ENCODE peak calls at places on chromosomes 1 and 21, in seven cellular contexts. U is CD8-positive, alpha-beta T cell; M is CD4-positive, alpha-beta T cell; G is Peyer's patch; Y is cardiac fibroblast; Q is progenitor cell of endocrine pancreas; T is dorsolateral prefrontal cortex. L is an unnamed sample.

GRCh38 chr1:63537940-63538339 is 14.6 kb downstream of the EFCAB7 start:
- DNase-seq in Q (no peak), U (no peak), G (no peak), T (no peak), M (no peak), Y (peak), L (no peak)

GRCh38 chr1:117928881-117929339 is 511 bp downstream of the GDAP2 start:
- DNase-seq in G (peak), M (peak), U (peak), Y (peak), T (peak), Q (peak), L (no peak)

GRCh38 chr1:220113136-220113695 is 19.3 kb downstream of the IARS2 start:
- DNase-seq in U (peak), G (no peak), M (no peak), Y (peak), Q (no peak), T (no peak), L (no peak)

GRCh38 chr1:107682467-107682866 is 282.5 kb downstream of the VAV3 start:
- DNase-seq in M (no peak), Y (no peak), U (no peak), Q (no peak), T (no peak), G (no peak), L (no peak)

GRCh38 chr1:47561523-47562007 is 123.7 kb downstream of the FOXD2 start:
- DNase-seq in Y (no peak), Q (no peak), T (no peak), M (no peak), G (no peak), U (no peak), L (no peak)

GRCh38 chr21:35048183-35048601 is 910 bp downstream of the RUNX1 start:
- DNase-seq in T (no peak), U (peak), Y (no peak), M (no peak), Q (no peak), G (peak), L (no peak)

GRCh38 chr1:236484310-236484971 is 39.3 kb upstream of the LGALS8 start:
- DNase-seq in T (no peak), Q (no peak), Y (no peak), M (no peak), G (no peak), U (no peak), L (no peak)

GRCh38 chr1:6001992-6002576 is 9.9 kb upstream of the NPHP4 start:
- DNase-seq in Y (no peak), M (no peak), Q (no peak), G (no peak), T (peak), U (peak), L (no peak)

GRCh38 chr1:163876546-163876945 is 554.8 kb downstream of the NUF2 start:
- DNase-seq in M (no peak), Y (no peak), U (no peak), G (no peak), T (no peak), Q (no peak), L (no peak)

GRCh38 chr21:34078915-34079314 is 5.5 kb downstream of the MRPS6 start:
- DNase-seq in Y (no peak), T (no peak), M (no peak), G (no peak), U (peak), Q (no peak), L (no peak)

GRCh38 chr21:35138665-35139381 is 89.7 kb upstream of the RUNX1 start:
- DNase-seq in Q (no peak), U (peak), G (peak), Y (peak), M (peak), T (no peak), L (no peak)

GRCh38 chr1:155323729-155324040 is 3.0 kb downstream of the RUSC1 start:
- DNase-seq in Q (peak), G (peak), T (peak), U (peak), M (peak), Y (peak), L (peak)

GRCh38 chr1:226046240-226046639 is 16.3 kb upstream of the H3-3A start:
- DNase-seq in Q (no peak), M (no peak), Y (peak), G (no peak), U (no peak), T (no peak), L (no peak)

GRCh38 chr1:195584870-195585624 is 1023.2 kb downstream of the KCNT2 start:
- DNase-seq in Y (no peak), G (no peak), Q (no peak), M (no peak), T (no peak), U (no peak), L (no peak)

GRCh38 chr1:246782120-246782900 is 58.1 kb downstream of the SCCPDH start:
- DNase-seq in M (no peak), Y (peak), Q (no peak), T (no peak), U (no peak), G (no peak), L (no peak)

GRCh38 chr1:50995651-50996050 is 25.6 kb downstream of the CDKN2C start:
- DNase-seq in U (no peak), G (no peak), Q (no peak), M (no peak), Y (no peak), T (no peak), L (no peak)

GRCh38 chr1:62746086-62746808 is 37.7 kb upstream of the ATG4C start:
- DNase-seq in U (no peak), Q (no peak), T (no peak), M (no peak), G (no peak), Y (peak), L (no peak)

GRCh38 chr1:28104866-28105467 is 16.6 kb upstream of the EYA3 start:
- DNase-seq in M (no peak), G (no peak), Y (peak), U (no peak), T (peak), Q (peak), L (peak)

GRCh38 chr1:156905176-156905575 is 11.7 kb downstream of the PEAR1 start:
- DNase-seq in Q (no peak), U (no peak), T (no peak), Y (no peak), M (no peak), G (no peak), L (no peak)

GRCh38 chr21:31456201-31456600 is 112.1 kb upstream of the TIAM1 start:
- DNase-seq in Y (no peak), U (no peak), Q (no peak), M (no peak), T (no peak), G (no peak), L (no peak)

GRCh38 chr1:104760017-104760416 is 1010.3 kb downstream of the AMY1C start:
- DNase-seq in M (no peak), G (no peak), U (no peak), Y (no peak), Q (no peak), T (no peak), L (no peak)

GRCh38 chr1:25787477-25788043 is 12.4 kb upstream of the SELENON start:
- DNase-seq in M (no peak), U (no peak), T (no peak), Q (no peak), G (no peak), Y (no peak), L (no peak)

GRCh38 chr1:234199476-234200127 is 173.7 kb upstream of the COA6 start:
- DNase-seq in G (no peak), Q (no peak), Y (no peak), M (no peak), U (no peak), T (no peak), L (no peak)

GRCh38 chr1:156599811-156600210 is 1.5 kb downstream of the GPATCH4 start:
- DNase-seq in U (no peak), T (no peak), G (no peak), M (no peak), Y (no peak), Q (no peak), L (no peak)

GRCh38 chr1:12665511-12665910 is 21.6 kb downstream of the AADACL4 start:
- DNase-seq in Q (no peak), M (no peak), U (no peak), Y (no peak), G (no peak), T (no peak), L (no peak)

GRCh38 chr21:38925923-38926322 is 120.2 kb downstream of the ETS2 start:
- DNase-seq in M (no peak), U (no peak), Y (peak), T (no peak), G (no peak), Q (no peak), L (no peak)

GRCh38 chr21:34857874-34858273 is 189.1 kb downstream of the CLIC6 start:
- DNase-seq in G (no peak), T (no peak), Q (no peak), M (no peak), Y (no peak), U (no peak), L (no peak)

GRCh38 chr1:220818421-220819173 is 31.9 kb downstream of the MTARC1 start:
- DNase-seq in M (no peak), G (no peak), Y (peak), Q (no peak), T (no peak), U (no peak), L (no peak)

GRCh38 chr1:162145966-162146696 is 76.6 kb downstream of the NOS1AP start:
- DNase-seq in T (no peak), G (no peak), M (no peak), U (no peak), Q (no peak), Y (no peak), L (no peak)

GRCh38 chr1:151145158-151146071 is 1.0 kb downstream of the SEMA6C start:
- DNase-seq in M (no peak), U (peak), G (no peak), T (no peak), Q (no peak), Y (peak), L (no peak)

GRCh38 chr1:12230549-12231275 is 882 bp downstream of the VPS13D start:
- DNase-seq in G (no peak), U (peak), T (no peak), Q (peak), Y (peak), M (no peak), L (no peak)

GRCh38 chr1:26994020-26994745 is 691 bp downstream of the TRNP1 start:
- DNase-seq in U (peak), G (no peak), Q (peak), Y (no peak), M (no peak), T (no peak), L (no peak)

GRCh38 chr1:33972676-33973395 is 109.0 kb downstream of the HMGB4 start:
- DNase-seq in M (no peak), Q (no peak), G (no peak), Y (peak), U (no peak), T (peak), L (no peak)

GRCh38 chr21:24470852-24471251 is 1136.4 kb downstream of the MRPL39 start:
- DNase-seq in Y (no peak), U (no peak), Q (no peak), T (no peak), M (no peak), G (no peak), L (no peak)

GRCh38 chr21:36747815-36748381 is 49.0 kb downstream of the SIM2 start:
- DNase-seq in T (peak), G (no peak), M (no peak), Y (peak), U (no peak), Q (peak), L (no peak)

GRCh38 chr1:223102797-223103533 is 40.1 kb downstream of the TLR5 start:
- DNase-seq in M (no peak), Y (peak), U (no peak), T (no peak), Q (no peak), G (no peak), L (no peak)

DNA sequence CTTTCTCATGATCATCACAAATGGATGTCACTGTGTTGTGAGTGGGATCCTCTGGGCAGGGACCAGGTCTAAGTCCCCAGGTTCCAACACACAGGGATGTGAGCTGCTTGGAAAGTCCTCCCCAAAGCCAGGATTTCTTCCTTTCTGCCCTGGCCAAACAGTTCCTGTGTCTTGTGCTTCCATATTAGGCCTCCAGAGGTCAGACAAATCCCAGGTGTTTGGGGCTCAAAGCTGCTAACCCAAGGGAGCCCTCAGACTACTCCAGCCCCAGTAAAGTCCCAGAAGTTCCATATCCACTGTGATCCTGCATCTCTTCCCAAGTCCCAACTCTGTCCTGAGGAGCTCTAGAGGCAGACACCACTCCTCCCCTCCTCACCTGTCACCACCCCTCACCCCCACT is 27.7 kb upstream of the MAGOH start:
- DNase-seq in U (no peak), Y (peak), T (no peak), Q (no peak), M (no peak), G (no peak), L (no peak)
- TF ChIP-seq CTCF in U (no peak), Y (no peak), T (no peak), Q (peak), M (no peak), G (no peak), L (no peak)

DNA sequence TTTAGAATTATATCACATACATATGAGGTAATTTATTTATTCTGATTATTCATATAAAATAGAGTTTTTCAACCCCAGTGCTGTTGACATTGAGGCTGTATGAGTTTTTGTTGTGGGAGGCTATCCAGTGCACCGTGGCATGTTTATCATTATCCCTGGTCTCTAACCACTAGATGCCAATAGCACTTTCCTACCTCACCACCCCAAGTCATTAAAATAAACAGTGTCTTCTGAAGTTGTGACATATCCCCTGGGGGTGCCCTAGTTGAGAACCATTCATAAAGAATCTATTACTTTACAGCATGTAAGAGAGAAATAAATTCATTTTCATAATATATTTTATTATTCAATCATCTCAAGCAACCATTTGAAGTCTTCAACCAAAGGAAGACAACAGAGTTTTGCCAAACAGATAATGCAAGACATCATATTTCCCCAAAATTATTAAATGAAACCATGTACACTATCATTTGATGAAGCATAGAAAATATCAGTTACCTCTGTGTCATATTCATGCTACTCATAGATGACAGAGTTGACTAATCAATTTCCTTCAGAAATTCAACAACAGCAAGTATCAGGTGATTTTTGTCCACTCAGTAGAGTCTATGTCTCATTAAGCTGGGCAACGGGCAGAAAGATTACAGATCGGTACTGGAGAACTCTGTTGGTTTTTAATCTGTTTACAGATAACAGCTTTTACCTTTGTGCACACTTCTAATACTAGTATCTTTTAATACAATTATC is 39.5 kb upstream of the RGS1 start:
- DNase-seq in M (no peak), G (no peak), U (no peak), Q (no peak), Y (no peak), T (no peak), L (no peak)
- TF ChIP-seq CTCF in M (no peak), G (no peak), U (no peak), Q (no peak), Y (no peak), T (no peak), L (no peak)

DNA sequence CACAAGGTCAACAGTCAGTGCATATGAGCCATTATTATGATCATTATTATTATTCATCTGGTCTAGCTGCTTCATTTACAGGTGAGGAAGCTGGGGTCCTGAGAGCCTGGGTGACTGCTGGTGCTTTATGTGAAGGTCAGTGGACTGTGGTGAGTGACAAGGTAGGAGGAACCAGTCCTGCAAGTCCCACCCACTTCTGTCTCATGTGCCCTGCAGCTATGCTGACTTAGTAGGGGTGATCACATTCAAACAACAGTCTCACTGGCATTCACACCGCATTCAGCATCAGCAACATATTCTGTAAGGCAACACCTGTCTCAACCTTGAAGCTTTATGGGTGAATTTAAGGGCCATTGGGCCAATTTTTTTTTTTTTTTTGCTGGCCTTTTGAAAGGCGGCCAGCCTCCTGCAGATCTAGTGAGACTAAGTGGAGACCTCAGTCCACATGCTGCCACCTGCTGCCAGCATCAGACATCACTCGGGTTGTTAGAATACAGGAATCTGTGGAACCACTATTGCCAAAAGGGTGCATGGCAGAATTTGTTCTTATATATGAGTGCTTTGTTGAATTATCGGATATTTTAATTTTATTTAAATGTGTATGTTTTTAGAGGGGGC is 59.9 kb upstream of the CACNA1E start:
- DNase-seq in M (peak), Q (peak), T (peak), Y (peak), G (peak), U (peak), L (no peak)
- TF ChIP-seq CTCF in M (peak), Q (peak), T (peak), Y (peak), G (peak), U (peak), L (no peak)

GRCh38 chr1:165828581-165829329 is 1.3 kb downstream of the UCK2 start:
- DNase-seq in G (peak), Y (peak), U (no peak), T (peak), Q (peak), M (no peak), L (peak)

GRCh38 chr1:165829888-165830287 is 2.5 kb downstream of the UCK2 start:
- DNase-seq in Y (no peak), M (no peak), Q (no peak), G (no peak), U (no peak), T (no peak), L (no peak)

GRCh38 chr1:165827199-165828102 is at the start of gene UCK2:
- DNase-seq in M (peak), Y (peak), G (peak), T (peak), U (peak), Q (peak), L (peak)

GRCh38 chr1:165826565-165826964 is 849 bp upstream of the UCK2 start:
- DNase-seq in Q (no peak), G (no peak), T (no peak), Y (no peak), M (no peak), U (no peak), L (no peak)

DNA sequence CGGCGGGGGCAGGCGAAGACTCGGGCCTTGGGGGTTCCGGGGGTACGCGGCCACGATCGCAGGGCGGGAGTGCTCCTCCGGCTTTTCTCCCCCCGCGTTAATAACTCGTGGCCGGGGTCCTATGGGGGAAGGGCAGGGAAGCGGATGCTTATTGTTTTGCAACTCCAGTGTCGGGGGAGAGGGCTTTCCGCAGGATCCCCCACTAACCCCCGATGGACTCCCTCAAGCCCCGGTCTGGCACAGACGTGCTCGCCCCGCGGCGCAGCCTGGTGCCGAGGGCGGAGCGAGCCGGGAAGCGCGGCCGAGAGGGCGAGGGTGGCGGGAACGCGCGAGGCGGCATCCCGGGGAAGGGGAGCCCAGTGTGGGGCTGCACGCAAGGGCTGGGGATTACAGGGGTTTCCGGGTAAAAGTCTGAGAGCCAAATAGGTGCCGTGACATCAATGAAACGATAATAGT is 717 bp downstream of the UCK2 start:
- DNase-seq in G (peak), T (peak), Y (peak), M (peak), Q (no peak), U (peak), L (peak)
- TF ChIP-seq CTCF in G (no peak), T (peak), Y (no peak), M (no peak), Q (no peak), U (no peak), L (no peak)

DNA sequence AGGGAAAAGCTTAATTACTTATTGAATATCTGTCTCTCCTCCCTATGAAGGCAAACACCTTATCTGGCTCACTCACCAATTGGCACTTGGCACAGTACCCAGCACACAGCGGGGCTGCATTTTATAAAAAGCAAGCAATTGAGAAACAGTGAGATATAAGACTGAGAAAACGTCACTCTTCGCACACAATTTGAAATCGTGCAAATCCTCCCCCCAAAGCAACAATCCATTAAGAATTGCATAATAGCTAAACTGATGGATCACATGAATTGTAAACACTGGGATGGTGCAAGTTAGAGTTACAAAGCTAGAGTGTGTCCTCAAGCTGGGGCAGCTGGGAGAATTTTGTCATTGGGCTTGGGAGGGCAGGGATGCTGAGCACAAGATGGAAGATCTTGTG is 27.1 kb downstream of the PRDX6 start:
- DNase-seq in T (no peak), Y (no peak), G (no peak), Q (no peak), M (no peak), U (no peak), L (no peak)
- TF ChIP-seq CTCF in T (no peak), Y (no peak), G (no peak), Q (no peak), M (no peak), U (no peak), L (no peak)